ENCODE peak calls at places on chromosome 3, in eight cellular contexts. J, E, G, K, W, B, U and D are unnamed samples.

GRCh38 chr3:184825456-184825855 is 13.5 kb downstream of the VPS8 start:
- DNase-seq in G (no peak), E (no peak), W (no peak), J (no peak), B (no peak), U (no peak), K (no peak), D (no peak)

GRCh38 chr3:127159547-127159946 is 33.4 kb upstream of the PRR23E start:
- DNase-seq in G (no peak), E (no peak), W (no peak), J (no peak), K (no peak), U (no peak), B (no peak), D (no peak)

GRCh38 chr3:196563721-196564225 is 4.6 kb downstream of the WDR53 start:
- DNase-seq in J (no peak), B (no peak), E (no peak), U (no peak), K (no peak), G (no peak), W (no peak), D (no peak)

GRCh38 chr3:24363242-24363641 is 131.4 kb downstream of the THRB start:
- DNase-seq in K (no peak), J (no peak), W (no peak), B (no peak), E (no peak), U (no peak), G (no peak), D (no peak)

GRCh38 chr3:37279226-37279625 is 104.8 kb upstream of the LRRFIP2 start:
- DNase-seq in J (no peak), U (no peak), B (no peak), G (no peak), W (no peak), K (no peak), E (no peak), D (no peak)

GRCh38 chr3:44554626-44555592 is at the start of gene ZKSCAN7:
- DNase-seq in B (peak; percentile 68), E (peak; percentile 55), U (peak; percentile 73), G (peak; percentile 75), K (peak; percentile 72), W (peak; percentile 64), J (peak; percentile 46), D (peak; percentile 56)

GRCh38 chr3:151788401-151788800 is 25.5 kb upstream of the AADAC start:
- DNase-seq in J (no peak), W (no peak), U (no peak), E (no peak), K (no peak), B (no peak), G (no peak), D (no peak)

GRCh38 chr3:79724206-79724605 is 43.6 kb downstream of the ROBO1 start:
- DNase-seq in G (no peak), E (no peak), J (no peak), B (no peak), K (peak; percentile 42), U (no peak), W (no peak), D (no peak)

GRCh38 chr3:188947401-188947982 is 224.3 kb upstream of the TPRG1 start:
- DNase-seq in U (peak; percentile 88), E (peak; percentile 86), K (peak; percentile 93), B (peak; percentile 92), J (no peak), G (peak; percentile 94), W (peak; percentile 89), D (peak; percentile 90)

DNA sequence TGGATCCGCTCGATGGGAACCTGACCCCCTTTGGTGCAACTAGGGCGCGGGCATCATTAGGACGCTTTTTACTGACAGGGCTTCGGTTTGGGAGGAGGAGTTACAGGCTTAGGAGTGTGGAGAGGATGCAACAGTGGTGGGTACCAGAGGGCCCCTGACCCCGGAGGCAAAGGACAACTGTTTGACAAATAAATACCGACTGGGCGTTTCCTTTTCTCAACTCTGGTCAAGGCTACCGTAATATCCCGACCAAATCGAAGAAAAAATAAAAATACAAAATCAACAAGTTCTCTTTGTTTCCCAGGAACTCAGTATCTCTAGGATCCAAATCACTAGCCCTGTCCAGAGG is 349 bp upstream of the DGKG start:
- DNase-seq in W (no peak), K (no peak), B (no peak), G (no peak), U (no peak), J (no peak), E (no peak), D (no peak)
- H3K27me3 ChIP-seq in W (peaks cover 45% of the 10 kb centered on the region), K (no peaks in the 10 kb centered on the region), B (peaks cover 13% of the 10 kb centered on the region), G (peaks cover 57% of the 10 kb centered on the region), U (peaks cover 28% of the 10 kb centered on the region), J (peaks cover 11% of the 10 kb centered on the region), E (peaks cover 41% of the 10 kb centered on the region), D (no peaks in the 10 kb centered on the region)

DNA sequence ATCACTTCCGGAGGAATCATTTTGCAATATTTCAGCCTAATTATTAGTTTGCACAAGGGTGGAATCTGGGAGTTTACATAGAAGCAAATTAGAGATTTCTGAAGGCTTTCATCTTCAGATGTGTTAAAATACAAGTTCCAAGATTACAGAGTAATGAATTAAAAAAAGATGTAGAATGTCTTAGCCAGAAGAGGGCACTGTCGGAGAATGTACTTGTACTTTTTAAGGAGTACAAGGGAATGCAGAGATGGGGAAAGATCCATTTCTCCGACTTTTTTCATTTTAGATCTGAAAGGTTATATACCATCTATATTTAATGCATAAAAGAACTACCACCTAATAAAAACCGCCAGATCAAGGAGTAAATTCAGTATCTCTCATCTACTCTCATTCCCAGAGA is 43.1 kb upstream of the WDR5B start:
- DNase-seq in E (no peak), B (no peak), J (no peak), K (no peak), U (no peak), G (peak; percentile 29), W (no peak), D (no peak)
- TF ChIP-seq CTCF in E (peak; percentile 46), B (peak; percentile 61), J (peak; percentile 15), K (peak; percentile 18), U (peak; percentile 49), G (peak; percentile 53), W (no peak), D (no peak)

GRCh38 chr3:137770066-137770805 is 6.1 kb downstream of the SOX14 start:
- DNase-seq in J (no peak), U (no peak), G (no peak), K (no peak), E (no peak), W (no peak), B (no peak), D (no peak)
- H3K27me3 ChIP-seq in J (no peaks in the 10 kb centered on the region), U (peaks cover 70% of the 10 kb centered on the region), G (peaks cover 100% of the 10 kb centered on the region), K (no peaks in the 10 kb centered on the region), E (peaks cover 100% of the 10 kb centered on the region), W (peaks cover 100% of the 10 kb centered on the region), B (peaks cover 100% of the 10 kb centered on the region), D (no peaks in the 10 kb centered on the region)

GRCh38 chr3:140848675-140849074 is 93.0 kb upstream of the SLC25A36 start:
- DNase-seq in K (no peak), U (no peak), E (no peak), W (no peak), B (no peak), J (no peak), G (no peak), D (peak; percentile 16)
- TF ChIP-seq CTCF in K (no peak), U (no peak), E (no peak), W (no peak), B (peak; percentile 5), J (no peak), G (no peak), D (no peak)

DNA sequence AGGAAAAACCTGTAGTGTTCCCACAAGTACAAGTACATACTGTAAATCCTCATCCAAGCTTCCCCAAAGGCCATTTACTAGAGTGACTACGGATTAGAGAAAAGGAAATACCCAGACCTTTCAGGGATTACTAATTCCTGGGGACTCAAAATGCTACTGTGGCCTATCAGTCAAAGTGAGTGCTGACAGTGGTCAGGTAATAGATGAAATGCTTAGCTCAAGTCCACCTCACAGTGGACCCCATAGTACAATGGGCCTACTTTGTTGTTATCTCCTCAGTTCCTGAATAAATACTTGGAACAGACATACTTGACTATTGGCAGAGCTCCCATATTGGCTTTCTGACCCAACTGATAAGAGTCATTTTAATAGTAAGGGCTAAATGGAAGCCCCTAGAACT is 61.7 kb downstream of the MAP4 start:
- DNase-seq in B (no peak), U (no peak), E (no peak), K (peak; percentile 37), J (no peak), G (peak; percentile 29), W (no peak), D (no peak)
- H3K27me3 ChIP-seq in B (no peaks in the 10 kb centered on the region), U (no peaks in the 10 kb centered on the region), E (no peaks in the 10 kb centered on the region), K (no peaks in the 10 kb centered on the region), J (no peaks in the 10 kb centered on the region), G (no peaks in the 10 kb centered on the region), W (no peaks in the 10 kb centered on the region), D (no peaks in the 10 kb centered on the region)

DNA sequence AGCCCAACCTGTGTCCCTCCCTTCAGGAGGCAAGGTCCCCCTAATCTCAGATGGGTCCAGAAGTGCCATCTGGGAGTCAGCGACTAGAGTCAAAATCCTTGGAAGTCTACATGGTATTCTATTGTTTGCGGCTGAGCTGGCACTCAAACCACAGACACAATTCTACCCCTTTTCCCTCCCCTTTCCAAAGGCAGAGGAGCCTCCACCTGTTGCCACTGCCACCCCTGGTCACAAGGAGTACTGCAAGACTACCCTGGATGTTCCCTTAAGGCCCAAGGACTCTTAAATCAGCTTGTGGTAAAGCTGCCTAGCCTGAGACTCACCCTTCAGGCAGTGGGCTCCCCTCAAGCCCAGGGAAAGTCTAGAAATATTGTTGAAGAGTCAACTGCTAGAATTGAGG is 4.3 kb upstream of the OR5H6 start:
- DNase-seq in K (no peak), B (no peak), W (no peak), U (no peak), J (no peak), E (no peak), G (no peak), D (no peak)
- TF ChIP-seq CTCF in K (no peak), B (no peak), W (no peak), U (no peak), J (no peak), E (no peak), G (no peak), D (no peak)

GRCh38 chr3:10986592-10986991 is 6.0 kb upstream of the SLC6A1 start:
- DNase-seq in G (peak; percentile 23), W (no peak), U (no peak), E (peak; percentile 30), J (no peak), K (no peak), B (peak; percentile 39), D (no peak)

GRCh38 chr3:10992017-10992945 is at the start of gene SLC6A1:
- DNase-seq in J (no peak), G (peak; percentile 32), B (no peak), W (no peak), E (no peak), U (no peak), K (peak; percentile 36), D (peak; percentile 36)

GRCh38 chr3:10985181-10985580 is 7.4 kb upstream of the SLC6A1 start:
- DNase-seq in J (no peak), W (no peak), G (no peak), U (no peak), E (no peak), K (no peak), B (no peak), D (no peak)

GRCh38 chr3:10988003-10988402 is 4.5 kb upstream of the SLC6A1 start:
- DNase-seq in J (no peak), G (no peak), B (no peak), U (no peak), W (no peak), E (no peak), K (no peak), D (no peak)

GRCh38 chr3:10988991-10989484 is 3.5 kb upstream of the SLC6A1 start:
- DNase-seq in W (no peak), B (no peak), E (no peak), K (no peak), U (no peak), J (no peak), G (no peak), D (no peak)
- H3K27me3 ChIP-seq in W (peaks cover 31% of the 10 kb centered on the region), B (peaks cover 22% of the 10 kb centered on the region), E (peaks cover 42% of the 10 kb centered on the region), K (no peaks in the 10 kb centered on the region), U (peaks cover 15% of the 10 kb centered on the region), J (peaks cover 7% of the 10 kb centered on the region), G (peaks cover 35% of the 10 kb centered on the region), D (no peaks in the 10 kb centered on the region)

GRCh38 chr3:9500108-9501050 is 53.2 kb downstream of the LHFPL4 start:
- DNase-seq in W (no peak), G (peak; percentile 90), E (peak; percentile 53), B (peak; percentile 55), J (peak; percentile 63), K (peak; percentile 85), U (peak; percentile 48), D (peak; percentile 52)
- TF ChIP-seq CTCF in W (no peak), G (peak; percentile 84), E (peak; percentile 71), B (peak; percentile 67), J (peak; percentile 62), K (peak; percentile 68), U (peak; percentile 55), D (no peak)